ENCODE peak calls at places on chromosomes 12 and 14, in six cellular contexts. One of them, this sample, is unnamed.

GRCh38 chr12:31300341-31300740 is 25.6 kb downstream of the SINHCAF start:
- DNase-seq in cerebellum: no peak
- DNase-seq in caudate nucleus: no peak
- DNase-seq in GM03348: no peak
- DNase-seq in BJ: no peak
- DNase-seq in stomach: no peak
- DNase-seq in this sample: no peak

GRCh38 chr12:47602330-47602729 is 103.5 kb downstream of the RPAP3 start:
- DNase-seq in GM03348: peak
- DNase-seq in stomach: no peak
- DNase-seq in cerebellum: no peak
- DNase-seq in caudate nucleus: no peak
- DNase-seq in BJ: no peak
- DNase-seq in this sample: no peak

GRCh38 chr12:85951823-85952222 is 77.7 kb downstream of the NTS start:
- DNase-seq in GM03348: no peak
- DNase-seq in caudate nucleus: no peak
- DNase-seq in BJ: no peak
- DNase-seq in stomach: no peak
- DNase-seq in cerebellum: peak
- DNase-seq in this sample: no peak

GRCh38 chr14:103685276-103686211 is 29.7 kb downstream of the XRCC3 start:
- DNase-seq in cerebellum: peak
- DNase-seq in stomach: no peak
- DNase-seq in GM03348: no peak
- DNase-seq in BJ: no peak
- DNase-seq in caudate nucleus: no peak
- DNase-seq in this sample: no peak

GRCh38 chr12:53325539-53326061 is 4.2 kb upstream of the AAAS start:
- DNase-seq in caudate nucleus: peak
- DNase-seq in stomach: peak
- DNase-seq in cerebellum: peak
- DNase-seq in BJ: no peak
- DNase-seq in GM03348: peak
- DNase-seq in this sample: no peak

GRCh38 chr12:128365831-128366231 is 98.9 kb downstream of the TMEM132C start:
- DNase-seq in cerebellum: peak
- DNase-seq in GM03348: no peak
- DNase-seq in stomach: no peak
- DNase-seq in caudate nucleus: peak
- DNase-seq in BJ: no peak
- DNase-seq in this sample: no peak

GRCh38 chr14:90645842-90646443 is 170.3 kb downstream of the TTC7B start:
- DNase-seq in caudate nucleus: no peak
- DNase-seq in GM03348: peak
- DNase-seq in stomach: no peak
- DNase-seq in cerebellum: no peak
- DNase-seq in BJ: no peak
- DNase-seq in this sample: no peak

GRCh38 chr12:50961708-50962107 is 9.4 kb downstream of the HIGD1C start:
- DNase-seq in caudate nucleus: no peak
- DNase-seq in stomach: no peak
- DNase-seq in GM03348: no peak
- DNase-seq in cerebellum: no peak
- DNase-seq in BJ: no peak
- DNase-seq in this sample: no peak

GRCh38 chr12:97556201-97556824 is 93.7 kb downstream of the RMST start:
- DNase-seq in stomach: peak
- DNase-seq in BJ: no peak
- DNase-seq in GM03348: no peak
- DNase-seq in cerebellum: no peak
- DNase-seq in caudate nucleus: no peak
- DNase-seq in this sample: no peak

GRCh38 chr14:101520621-101521305 is 40.5 kb upstream of the DIO3 start:
- DNase-seq in stomach: no peak
- DNase-seq in caudate nucleus: peak
- DNase-seq in BJ: no peak
- DNase-seq in cerebellum: no peak
- DNase-seq in GM03348: peak
- DNase-seq in this sample: peak

GRCh38 chr12:97300921-97301320 is 161.7 kb upstream of the RMST start:
- DNase-seq in stomach: no peak
- DNase-seq in cerebellum: no peak
- DNase-seq in BJ: no peak
- DNase-seq in caudate nucleus: no peak
- DNase-seq in GM03348: no peak
- DNase-seq in this sample: no peak

GRCh38 chr14:96117101-96117897 is 78.1 kb downstream of the C14orf132 start:
- DNase-seq in caudate nucleus: no peak
- DNase-seq in BJ: no peak
- DNase-seq in stomach: no peak
- DNase-seq in GM03348: no peak
- DNase-seq in cerebellum: no peak
- DNase-seq in this sample: no peak

GRCh38 chr12:116332705-116333380 is 55.4 kb upstream of the MED13L start:
- DNase-seq in cerebellum: no peak
- DNase-seq in GM03348: no peak
- DNase-seq in caudate nucleus: no peak
- DNase-seq in BJ: no peak
- DNase-seq in stomach: no peak
- DNase-seq in this sample: no peak

GRCh38 chr12:25959069-25959961 is 833 bp downstream of the RASSF8 start:
- DNase-seq in BJ: peak
- DNase-seq in cerebellum: peak
- DNase-seq in GM03348: peak
- DNase-seq in stomach: peak
- DNase-seq in caudate nucleus: no peak
- DNase-seq in this sample: peak

GRCh38 chr12:115975411-115975810 is 302.1 kb downstream of the MED13L start:
- DNase-seq in GM03348: no peak
- DNase-seq in BJ: no peak
- DNase-seq in cerebellum: no peak
- DNase-seq in caudate nucleus: no peak
- DNase-seq in stomach: no peak
- DNase-seq in this sample: no peak

GRCh38 chr12:112762753-112763152 is 28.8 kb upstream of the RPH3A start:
- DNase-seq in caudate nucleus: no peak
- DNase-seq in BJ: no peak
- DNase-seq in cerebellum: no peak
- DNase-seq in stomach: no peak
- DNase-seq in GM03348: no peak
- DNase-seq in this sample: no peak

GRCh38 chr12:45170456-45171042 is 45.3 kb upstream of the ANO6 start:
- DNase-seq in stomach: peak
- DNase-seq in cerebellum: peak
- DNase-seq in GM03348: peak
- DNase-seq in caudate nucleus: peak
- DNase-seq in BJ: no peak
- DNase-seq in this sample: peak

GRCh38 chr12:78530065-78530765 is 334.4 kb upstream of the SYT1 start:
- DNase-seq in stomach: no peak
- DNase-seq in cerebellum: no peak
- DNase-seq in caudate nucleus: no peak
- DNase-seq in GM03348: peak
- DNase-seq in BJ: peak
- DNase-seq in this sample: no peak

This sample was measured in AG09319.